ENCODE peak calls at places on chromosomes 3 and 15, in seven cellular contexts. D is aorta, U is body of pancreas, Q is psoas muscle, T is IMR-90, S is breast epithelium, F is H7. R is an unnamed sample.

GRCh38 chr3:171898192-171898591 is 55.0 kb downstream of the TMEM212 start:
- DNase-seq in D (no peak), U (no peak), Q (no peak), T (no peak), S (no peak), F (no peak), R (no peak)

GRCh38 chr3:126053949-126054569 is 29.9 kb downstream of the SLC41A3 start:
- DNase-seq in D (no peak), U (no peak), Q (no peak), T (no peak), S (no peak), F (no peak), R (no peak)

GRCh38 chr3:37072892-37073291 is 79.6 kb downstream of the MLH1 start:
- DNase-seq in D (no peak), U (no peak), Q (no peak), T (peak), S (peak), F (no peak), R (no peak)

GRCh38 chr15:71754660-71755059 is 55.7 kb upstream of the NR2E3 start:
- DNase-seq in D (no peak), U (no peak), Q (no peak), T (no peak), S (no peak), F (no peak), R (no peak)

GRCh38 chr15:65391732-65392131 is 13.9 kb upstream of the IGDCC3 start:
- DNase-seq in D (peak), U (no peak), Q (no peak), T (no peak), S (no peak), F (no peak), R (no peak)

GRCh38 chr3:186421946-186422345 is 59.9 kb upstream of the DGKG start:
- DNase-seq in D (no peak), U (no peak), Q (no peak), T (no peak), S (no peak), F (no peak), R (no peak)

GRCh38 chr15:42081463-42081830 is 12.9 kb downstream of the PLA2G4D start:
- DNase-seq in D (no peak), U (no peak), Q (no peak), T (no peak), S (peak), F (no peak), R (no peak)

GRCh38 chr3:115217678-115218451 is 70.8 kb upstream of the ZBTB20 start:
- DNase-seq in D (no peak), U (peak), Q (no peak), T (peak), S (no peak), F (peak), R (no peak)

GRCh38 chr3:194009892-194010533 is 125.9 kb upstream of the HES1 start:
- DNase-seq in D (no peak), U (peak), Q (no peak), T (no peak), S (no peak), F (no peak), R (no peak)

GRCh38 chr3:108662141-108662738 is 72.7 kb downstream of the DZIP3 start:
- DNase-seq in D (no peak), U (peak), Q (no peak), T (peak), S (no peak), F (peak), R (no peak)

GRCh38 chr3:189355481-189356201 is 183.9 kb downstream of the TPRG1 start:
- DNase-seq in D (no peak), U (no peak), Q (no peak), T (peak), S (no peak), F (peak), R (no peak)

GRCh38 chr3:15098503-15099363 is at the start of gene RBSN:
- DNase-seq in D (peak), U (peak), Q (peak), T (peak), S (peak), F (peak), R (peak)

GRCh38 chr3:185823280-185824044 is 1.4 kb downstream of the IGF2BP2 start:
- DNase-seq in D (peak), U (peak), Q (peak), T (peak), S (no peak), F (peak), R (no peak)

GRCh38 chr15:44738340-44738984 is 2.1 kb downstream of the TRIM69 start:
- DNase-seq in D (no peak), U (no peak), Q (no peak), T (peak), S (no peak), F (peak), R (no peak)

GRCh38 chr3:130288670-130289069 is 56.8 kb upstream of the COL6A5 start:
- DNase-seq in D (no peak), U (no peak), Q (no peak), T (no peak), S (no peak), F (no peak), R (no peak)

GRCh38 chr3:67000006-67000405 is 1.9 kb downstream of the KBTBD8 start:
- DNase-seq in D (no peak), U (no peak), Q (no peak), T (peak), S (no peak), F (no peak), R (no peak)

GRCh38 chr15:76330281-76330680 is 6.3 kb upstream of the ISL2 start:
- DNase-seq in D (peak), U (peak), Q (peak), T (peak), S (no peak), F (peak), R (no peak)

GRCh38 chr3:168968611-168969010 is 694.9 kb downstream of the MECOM start:
- DNase-seq in D (no peak), U (no peak), Q (no peak), T (no peak), S (no peak), F (no peak), R (no peak)

GRCh38 chr15:74957301-74958035 is 896 bp upstream of the RPP25 start:
- DNase-seq in D (no peak), U (no peak), Q (peak), T (no peak), S (no peak), F (peak), R (no peak)
- H3K4me3 ChIP-seq in D (peak), U (peak), Q (peak), T (peak), S (peak), F (peak), R (peak)

GRCh38 chr15:62515696-62516395 is 350.8 kb upstream of the C2CD4B start:
- DNase-seq in D (no peak), U (no peak), Q (peak), T (no peak), S (no peak), F (no peak), R (no peak)

GRCh38 chr15:62524848-62525247 is 359.8 kb upstream of the C2CD4B start:
- DNase-seq in D (no peak), U (no peak), Q (no peak), T (peak), S (no peak), F (no peak), R (no peak)

GRCh38 chr15:62517541-62517940 is 352.5 kb upstream of the C2CD4B start:
- DNase-seq in D (no peak), U (no peak), Q (no peak), T (no peak), S (no peak), F (no peak), R (no peak)

GRCh38 chr15:62519900-62520299 is 354.8 kb upstream of the C2CD4B start:
- DNase-seq in D (no peak), U (no peak), Q (no peak), T (no peak), S (no peak), F (no peak), R (no peak)

GRCh38 chr15:62521396-62521795 is 356.3 kb upstream of the C2CD4B start:
- DNase-seq in D (no peak), U (no peak), Q (no peak), T (no peak), S (no peak), F (no peak), R (no peak)
- H3K4me3 ChIP-seq in D (no peak), U (no peak), Q (no peak), T (no peak), S (no peak), F (no peak), R (no peak)

DNA sequence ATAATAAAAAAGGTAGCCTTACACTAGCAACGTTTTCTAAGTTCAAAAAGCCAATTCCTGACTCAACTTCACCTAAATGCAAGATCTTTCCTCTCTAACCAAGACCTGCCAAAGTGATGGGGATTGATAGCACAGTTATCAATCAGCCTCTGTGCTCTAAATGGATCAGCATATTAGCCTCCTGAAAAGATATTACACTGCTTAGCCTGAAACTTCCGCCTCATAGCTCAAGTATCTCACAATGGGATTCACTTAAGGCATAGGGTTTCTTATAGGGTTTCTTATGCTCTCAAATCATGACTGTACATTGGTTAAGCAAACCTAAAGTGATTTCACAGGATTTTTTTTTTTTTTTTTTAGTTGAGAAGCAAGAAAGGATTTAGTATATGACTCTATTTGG is 439 bp upstream of the SLC9A9 start:
- DNase-seq in D (no peak), U (no peak), Q (no peak), T (no peak), S (no peak), F (no peak), R (no peak)
- H3K4me3 ChIP-seq in D (peak), U (no peak), Q (peak), T (no peak), S (no peak), F (no peak), R (peak)

GRCh38 chr15:83655237-83655616 is 1.3 kb downstream of the ADAMTSL3 start:
- DNase-seq in D (no peak), U (no peak), Q (no peak), T (no peak), S (no peak), F (no peak), R (no peak)

GRCh38 chr15:83653288-83653638 is 660 bp upstream of the ADAMTSL3 start:
- DNase-seq in D (no peak), U (no peak), Q (no peak), T (no peak), S (no peak), F (no peak), R (no peak)

GRCh38 chr15:83652606-83653204 is 1.2 kb upstream of the ADAMTSL3 start:
- DNase-seq in D (no peak), U (no peak), Q (no peak), T (no peak), S (no peak), F (no peak), R (no peak)

GRCh38 chr15:83654379-83655236 is 685 bp downstream of the ADAMTSL3 start:
- DNase-seq in D (peak), U (peak), Q (peak), T (no peak), S (no peak), F (peak), R (no peak)

DNA sequence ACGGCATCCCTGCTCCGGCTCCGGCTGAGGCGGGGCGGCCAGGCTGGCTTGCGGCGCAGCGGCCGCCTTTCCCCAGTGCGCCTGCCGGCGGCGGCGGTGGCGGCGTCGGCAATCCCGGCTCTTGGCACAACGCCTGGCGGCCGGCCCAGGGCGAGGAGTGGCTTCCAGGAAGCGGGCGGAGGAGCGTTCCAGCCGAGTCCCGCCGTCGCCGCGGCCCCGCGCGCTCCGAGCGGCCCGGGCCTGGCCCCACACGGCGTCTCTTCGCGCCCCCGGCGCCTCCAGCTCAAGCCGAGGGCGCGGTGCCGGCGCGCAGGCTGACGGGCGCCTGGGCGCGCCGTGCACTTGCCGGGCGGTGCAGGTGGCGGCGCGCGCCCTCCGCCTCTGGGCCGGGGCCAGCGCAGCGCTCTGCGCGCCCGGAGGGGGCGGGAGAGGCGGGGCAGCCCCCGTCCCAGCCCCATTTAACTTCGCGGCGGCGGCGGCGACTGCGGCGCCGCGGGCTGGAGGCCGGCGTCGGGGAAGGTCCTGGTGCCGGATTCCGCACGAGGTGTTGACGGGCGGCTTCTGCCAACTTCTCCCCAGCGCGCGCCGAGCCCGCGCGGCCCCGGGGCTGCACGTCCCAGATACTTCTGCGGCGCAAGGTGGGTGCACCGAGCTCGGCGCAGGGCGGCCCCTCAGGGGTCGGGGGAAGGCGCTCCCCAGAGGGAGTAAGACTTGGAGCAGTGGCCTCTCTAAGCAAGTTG is at the start of gene ADAMTSL3:
- DNase-seq in D (peak), U (peak), Q (peak), T (no peak), S (peak), F (peak), R (peak)
- H3K4me3 ChIP-seq in D (peak), U (peak), Q (peak), T (no peak), S (peak), F (peak), R (peak)

R was measured in dorsolateral prefrontal cortex.